ENCODE peak calls at places on chromosomes 6 and 20, in ten cellular contexts. M is astrocyte; R is activated CD8-positive, alpha-beta memory T cell treated with anti-CD3 and anti-CD28 coated beads, Interleukin-2, amount 50 U/mL, for 4 hours; S is astrocyte of the cerebellum; T is activated naive CD4-positive, alpha-beta T cell treated with anti-CD3 and anti-CD28 coated beads, Interleukin-2, amount 10 ng/mL, durations not matched to agents 7 days and 5 days; F is OCI-LY7; U is K562; C is endothelial cell; K is mesenchymal stem cell; J is T-cell. Z is an unnamed sample.

GRCh38 chr6:32865724-32866443 is 11.9 kb downstream of the PSMB9 start:
- DNase-seq in M (no peak), R (no peak), S (no peak), T (no peak), F (no peak), U (no peak), C (no peak), K (no peak), J (no peak), Z (no peak)

GRCh38 chr6:79878142-79878748 is 69.1 kb downstream of the ELOVL4 start:
- DNase-seq in M (no peak), R (no peak), S (no peak), T (no peak), F (no peak), U (no peak), C (no peak), K (peak; percentile 19), J (no peak), Z (no peak)

GRCh38 chr20:11098888-11099287 is 425.1 kb upstream of the JAG1 start:
- DNase-seq in M (no peak), R (no peak), S (no peak), T (no peak), F (no peak), U (no peak), C (no peak), K (no peak), J (no peak), Z (no peak)

GRCh38 chr6:142518126-142518525 is 216.3 kb downstream of the ADGRG6 start:
- DNase-seq in M (no peak), R (no peak), S (no peak), T (no peak), F (no peak), U (no peak), C (no peak), K (no peak), J (no peak), Z (no peak)

GRCh38 chr6:157563611-157564284 is 182.8 kb downstream of the ZDHHC14 start:
- DNase-seq in M (peak; percentile 10), R (no peak), S (peak; percentile 26), T (no peak), F (peak; percentile 41), U (no peak), C (no peak), K (no peak), J (no peak), Z (no peak)

GRCh38 chr20:47198996-47199552 is 157.4 kb downstream of the ZMYND8 start:
- DNase-seq in M (no peak), R (no peak), S (no peak), T (no peak), F (no peak), U (no peak), C (no peak), K (no peak), J (no peak), Z (no peak)

GRCh38 chr20:2840967-2841531 is 504 bp downstream of the VPS16 start:
- DNase-seq in M (peak; percentile 63), R (peak; percentile 34), S (no peak), T (peak; percentile 69), F (peak; percentile 33), U (peak; percentile 52), C (peak; percentile 55), K (peak; percentile 91), J (no peak), Z (peak; percentile 69)

GRCh38 chr6:5412663-5413062 is 151.3 kb downstream of the FARS2 start:
- DNase-seq in M (no peak), R (no peak), S (no peak), T (no peak), F (no peak), U (no peak), C (no peak), K (no peak), J (no peak), Z (no peak)

GRCh38 chr6:161959072-161959471 is 685.2 kb upstream of the AGPAT4 start:
- DNase-seq in M (no peak), R (no peak), S (no peak), T (no peak), F (no peak), U (no peak), C (no peak), K (no peak), J (no peak), Z (no peak)

GRCh38 chr6:120764312-120764711 is 570.0 kb downstream of the TBC1D32 start:
- DNase-seq in M (no peak), R (no peak), S (no peak), T (no peak), F (no peak), U (no peak), C (no peak), K (no peak), J (no peak), Z (no peak)

GRCh38 chr6:18155273-18155863 is at the start of gene KDM1B:
- DNase-seq in M (peak; percentile 92), R (peak; percentile 98), S (peak; percentile 95), T (peak; percentile 99), F (peak; percentile 99), U (peak; percentile 100), C (no peak), K (peak; percentile 98), J (peak; percentile 97), Z (no peak)

GRCh38 chr6:24330137-24330732 is 27.6 kb downstream of the DCDC2 start:
- DNase-seq in M (peak; percentile 53), R (no peak), S (peak; percentile 40), T (no peak), F (no peak), U (no peak), C (no peak), K (peak; percentile 30), J (no peak), Z (no peak)

GRCh38 chr6:14274552-14275492 is 157.2 kb downstream of the CD83 start:
- DNase-seq in M (peak; percentile 16), R (no peak), S (no peak), T (no peak), F (no peak), U (no peak), C (no peak), K (no peak), J (no peak), Z (no peak)

GRCh38 chr6:22149501-22150490 is 147.0 kb downstream of the PRL start:
- DNase-seq in M (peak; percentile 56), R (no peak), S (no peak), T (no peak), F (no peak), U (no peak), C (no peak), K (peak; percentile 41), J (no peak), Z (peak; percentile 32)

GRCh38 chr6:52994031-52994788 is 874 bp downstream of the GSTA4 start:
- DNase-seq in M (peak; percentile 41), R (no peak), S (no peak), T (no peak), F (no peak), U (no peak), C (peak; percentile 17), K (peak; percentile 57), J (no peak), Z (peak; percentile 19)

GRCh38 chr6:129774697-129775447 is 64.9 kb upstream of the ARHGAP18 start:
- DNase-seq in M (peak; percentile 61), R (peak; percentile 32), S (peak; percentile 69), T (peak; percentile 64), F (peak; percentile 57), U (peak; percentile 80), C (peak; percentile 81), K (peak; percentile 80), J (no peak), Z (peak; percentile 79)

GRCh38 chr6:101417899-101418298 is 24.4 kb downstream of the GRIK2 start:
- DNase-seq in M (no peak), R (no peak), S (no peak), T (no peak), F (no peak), U (no peak), C (no peak), K (no peak), J (no peak), Z (no peak)

GRCh38 chr6:138500867-138501446 is 1.7 kb upstream of the NHSL1 start:
- DNase-seq in M (peak; percentile 66), R (no peak), S (no peak), T (no peak), F (no peak), U (no peak), C (no peak), K (peak; percentile 11), J (no peak), Z (no peak)

GRCh38 chr6:161128680-161129196 is 137.2 kb downstream of the MAP3K4 start:
- DNase-seq in M (peak; percentile 87), R (no peak), S (peak; percentile 33), T (no peak), F (no peak), U (no peak), C (no peak), K (peak; percentile 56), J (no peak), Z (no peak)

GRCh38 chr20:9270831-9271230 is 201.9 kb downstream of the PLCB4 start:
- DNase-seq in M (peak; percentile 67), R (no peak), S (no peak), T (no peak), F (no peak), U (no peak), C (no peak), K (peak; percentile 33), J (no peak), Z (no peak)

GRCh38 chr20:63162206-63162770 is 53.6 kb downstream of the YTHDF1 start:
- DNase-seq in M (no peak), R (no peak), S (no peak), T (no peak), F (no peak), U (no peak), C (no peak), K (no peak), J (no peak), Z (no peak)